ENCODE peak calls at places on chromosomes 2 and 18, in seven cellular contexts. T is IMR-90, J is esophagus squamous epithelium, W is endodermal cell, Y is uterus, S is body of pancreas, Z is GM23338. F is an unnamed sample.

GRCh38 chr2:218806346-218806978 is 24.5 kb downstream of the CYP27A1 start:
- DNase-seq in J (no peak), Y (peak; percentile 85), S (peak; percentile 50), W (no peak), T (peak; percentile 96), Z (peak; percentile 29), F (peak; percentile 61)

GRCh38 chr2:156649596-156649995 is 213.4 kb downstream of the GPD2 start:
- DNase-seq in Y (no peak), W (no peak), Z (no peak), T (no peak), S (peak; percentile 18), J (no peak), F (no peak)

GRCh38 chr2:246489-247145 is 17.2 kb downstream of the SH3YL1 start:
- DNase-seq in J (no peak), S (peak; percentile 38), Z (peak; percentile 78), Y (no peak), W (peak; percentile 62), T (peak; percentile 85), F (no peak)

GRCh38 chr2:96119981-96120720 is 3.8 kb upstream of the ADRA2B start:
- DNase-seq in T (no peak), J (no peak), Z (no peak), Y (no peak), W (no peak), S (no peak), F (no peak)

GRCh38 chr2:14720319-14720718 is 87.8 kb downstream of the LRATD1 start:
- DNase-seq in T (peak; percentile 4), S (no peak), W (no peak), Z (no peak), J (no peak), Y (no peak), F (no peak)

GRCh38 chr2:40218679-40219078 is 233.2 kb downstream of the SLC8A1 start:
- DNase-seq in Z (no peak), T (no peak), S (peak; percentile 56), Y (peak; percentile 49), J (no peak), W (no peak), F (no peak)

GRCh38 chr2:238260879-238261278 is 21.0 kb upstream of the HES6 start:
- DNase-seq in Y (no peak), J (no peak), T (no peak), Z (no peak), W (no peak), S (no peak), F (no peak)

GRCh38 chr2:42928161-42928691 is 135.8 kb upstream of the HAAO start:
- DNase-seq in T (no peak), Y (peak; percentile 67), S (peak; percentile 66), Z (no peak), J (no peak), W (no peak), F (no peak)

GRCh38 chr2:68926782-68927181 is 25.9 kb downstream of the GKN2 start:
- DNase-seq in W (no peak), J (no peak), Z (no peak), T (no peak), S (no peak), Y (no peak), F (no peak)

GRCh38 chr2:241344925-241345651 is 11.0 kb upstream of the FARP2 start:
- DNase-seq in Y (no peak), S (no peak), Z (no peak), W (no peak), T (peak; percentile 51), J (no peak), F (no peak)

GRCh38 chr2:103809390-103809789 is 1044.5 kb upstream of the POU3F3 start:
- DNase-seq in J (no peak), Y (no peak), S (no peak), T (no peak), Z (no peak), W (no peak), F (no peak)

GRCh38 chr2:232336241-232336736 is 42.3 kb upstream of the ALPP start:
- DNase-seq in Y (peak; percentile 6), J (no peak), T (no peak), W (peak; percentile 46), Z (no peak), S (peak; percentile 3), F (no peak)

GRCh38 chr18:36511791-36512352 is 214.4 kb downstream of the FHOD3 start:
- DNase-seq in J (no peak), T (no peak), Z (no peak), W (peak; percentile 55), S (no peak), Y (no peak), F (no peak)

GRCh38 chr2:5187283-5187682 is 504.9 kb upstream of the SOX11 start:
- DNase-seq in W (no peak), J (no peak), Z (no peak), T (no peak), Y (no peak), S (no peak), F (no peak)

GRCh38 chr2:20203521-20204225 is 21.3 kb downstream of the SDC1 start:
- DNase-seq in Z (no peak), W (no peak), Y (no peak), J (no peak), S (no peak), T (no peak), F (no peak)

GRCh38 chr18:77100751-77101355 is 31.7 kb downstream of the MBP start:
- DNase-seq in J (no peak), S (no peak), T (no peak), Y (no peak), W (no peak), Z (no peak), F (no peak)

GRCh38 chr2:51103205-51103604 is 71.3 kb upstream of the NRXN1 start:
- DNase-seq in Z (peak; percentile 74), S (no peak), J (no peak), W (peak; percentile 79), Y (no peak), T (peak; percentile 86), F (no peak)

GRCh38 chr2:188974184-188974583 is at the start of gene COL3A1:
- DNase-seq in J (no peak), W (no peak), S (no peak), T (peak; percentile 80), Y (peak; percentile 56), Z (no peak), F (no peak)

GRCh38 chr2:38632018-38632417 is 29.3 kb upstream of the HNRNPLL start:
- DNase-seq in S (no peak), W (no peak), T (no peak), Z (no peak), J (no peak), Y (no peak), F (no peak)

GRCh38 chr18:24015897-24016631 is 1.5 kb downstream of the TTC39C start:
- DNase-seq in W (no peak), Z (no peak), J (no peak), Y (no peak), S (no peak), T (no peak), F (no peak)
- H3K4me3 ChIP-seq in W (peak overlapping the region; percentile 83), Z (peak overlapping the region; percentile 89), J (peak overlapping the region; percentile 82), Y (peak overlapping the region; percentile 91), S (no peak overlapping the region), T (peak overlapping the region; percentile 82), F (peak overlapping the region; percentile 95)

GRCh38 chr2:9228088-9228751 is 21.6 kb downstream of the ASAP2 start:
- DNase-seq in T (peak; percentile 88), W (no peak), S (no peak), Y (no peak), Z (no peak), J (no peak), F (no peak)

GRCh38 chr2:9228781-9229469 is 22.3 kb downstream of the ASAP2 start:
- DNase-seq in Z (no peak), S (no peak), W (no peak), J (no peak), T (no peak), Y (no peak), F (no peak)

GRCh38 chr2:9229470-9229820 is 22.8 kb downstream of the ASAP2 start:
- DNase-seq in J (no peak), S (no peak), T (no peak), Z (no peak), Y (no peak), W (no peak), F (no peak)

GRCh38 chr2:9225806-9226205 is 19.2 kb downstream of the ASAP2 start:
- DNase-seq in J (no peak), W (no peak), Z (no peak), T (no peak), S (no peak), Y (no peak), F (no peak)

GRCh38 chr2:9226458-9227380 is 20.1 kb downstream of the ASAP2 start:
- DNase-seq in Z (peak; percentile 42), S (no peak), Y (no peak), W (peak; percentile 66), J (no peak), T (no peak), F (no peak)
- H3K27ac ChIP-seq in Z (peak overlapping the region; percentile 21), S (no peak overlapping the region), Y (peak overlapping the region; percentile 10), W (no peak overlapping the region), J (no peak overlapping the region), T (no peak overlapping the region), F (peak overlapping the region; percentile 23)

GRCh38 chr18:3059272-3059671 is 46.3 kb upstream of the LPIN2 start:
- DNase-seq in Y (no peak), T (no peak), W (no peak), Z (no peak), J (no peak), S (no peak), F (no peak)

GRCh38 chr18:3061581-3062416 is 48.9 kb upstream of the LPIN2 start:
- DNase-seq in Y (no peak), J (no peak), S (no peak), W (peak; percentile 37), Z (no peak), T (peak; percentile 25), F (no peak)

GRCh38 chr18:3066391-3067079 is 53.6 kb upstream of the LPIN2 start:
- DNase-seq in Y (no peak), Z (no peak), W (no peak), J (no peak), S (no peak), T (no peak), F (no peak)

GRCh38 chr18:3060667-3061580 is 48.0 kb upstream of the LPIN2 start:
- DNase-seq in J (no peak), Y (peak; percentile 24), S (no peak), W (peak; percentile 43), Z (no peak), T (no peak), F (no peak)

DNA sequence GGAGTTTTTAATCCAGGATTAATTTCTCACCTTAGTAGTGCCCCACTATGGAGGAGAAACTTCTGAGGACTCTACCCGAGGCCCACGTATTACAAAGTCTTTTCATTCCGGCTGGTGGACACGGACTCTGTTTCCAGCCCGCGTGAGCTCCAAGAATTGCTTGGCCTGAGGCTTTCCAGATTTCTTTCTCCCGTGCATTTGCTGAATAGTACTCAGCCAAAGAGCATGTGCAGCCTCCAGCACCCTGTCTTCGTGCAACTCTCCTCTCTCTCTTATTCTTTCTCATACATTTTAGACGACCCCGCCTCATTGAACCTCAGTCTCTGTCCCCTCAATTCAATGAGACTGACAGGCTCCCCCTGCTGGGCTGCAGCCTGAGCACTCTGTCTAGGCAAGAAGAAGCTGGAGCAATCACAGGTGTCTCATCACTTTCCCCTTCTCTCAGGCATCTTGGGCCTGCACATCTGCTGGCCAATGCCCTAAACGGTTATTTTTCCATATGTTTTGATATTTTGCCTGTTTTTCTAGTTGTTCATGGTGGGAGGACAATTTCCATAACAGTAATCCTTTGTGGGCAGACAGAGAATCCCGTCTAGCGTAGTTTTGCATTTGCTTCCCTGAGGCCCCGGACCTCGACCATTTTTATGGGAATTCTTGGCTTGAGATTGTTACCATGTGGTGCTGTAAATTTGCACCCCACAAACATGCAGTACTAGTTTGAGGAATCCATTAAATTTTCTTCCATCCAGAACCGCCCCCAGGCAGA is 50.0 kb upstream of the LPIN2 start:
- DNase-seq in Y (peak; percentile 65), J (no peak), W (peak; percentile 88), S (peak; percentile 75), T (peak; percentile 15), Z (peak; percentile 82), F (peak; percentile 21)
- TF ChIP-seq CTCF in Y (peak; percentile 61), J (peak; percentile 42), W (peak; percentile 90), S (peak; percentile 63), T (peak; percentile 53), Z (peak; percentile 89), F (peak; percentile 77)

GRCh38 chr2:190545082-190545481 is 10.6 kb upstream of the NEMP2 start:
- DNase-seq in J (no peak), T (no peak), S (no peak), Y (no peak), Z (no peak), W (no peak), F (no peak)
- H3K4me3 ChIP-seq in J (no peak overlapping the region), T (peak overlapping the region; percentile 31), S (no peak overlapping the region), Y (peak overlapping the region; percentile 16), Z (no peak overlapping the region), W (no peak overlapping the region), F (peak overlapping the region; percentile 69)

F was measured in thoracic aorta.